ENCODE peak calls at places on chromosomes 5 and 9, in five cellular contexts. One of them, this sample, is unnamed.

GRCh38 chr9:68842568-68842967 is 137.5 kb downstream of the PIP5K1B start:
- DNase-seq in HAP-1: no peak
- DNase-seq in IMR-90: no peak
- DNase-seq in Peyer's patch: no peak
- DNase-seq in H9: no peak
- DNase-seq in this sample: no peak

GRCh38 chr9:121075251-121076036 is 689 bp downstream of the CNTRL start:
- DNase-seq in HAP-1: peak
- DNase-seq in IMR-90: peak
- DNase-seq in Peyer's patch: no peak
- DNase-seq in H9: no peak
- DNase-seq in this sample: no peak

GRCh38 chr9:136975624-136976023 is 1.7 kb upstream of the PTGDS start:
- DNase-seq in HAP-1: no peak
- DNase-seq in IMR-90: no peak
- DNase-seq in Peyer's patch: no peak
- DNase-seq in H9: peak
- DNase-seq in this sample: peak

GRCh38 chr5:168654225-168654624 is 75.1 kb upstream of the PANK3 start:
- DNase-seq in HAP-1: no peak
- DNase-seq in IMR-90: peak
- DNase-seq in Peyer's patch: no peak
- DNase-seq in H9: no peak
- DNase-seq in this sample: peak

GRCh38 chr9:124792976-124793594 is 16.2 kb downstream of the OLFML2A start:
- DNase-seq in HAP-1: no peak
- DNase-seq in IMR-90: peak
- DNase-seq in Peyer's patch: no peak
- DNase-seq in H9: no peak
- DNase-seq in this sample: no peak

GRCh38 chr5:179606910-179607448 is 16.5 kb downstream of the HNRNPH1 start:
- DNase-seq in HAP-1: no peak
- DNase-seq in IMR-90: no peak
- DNase-seq in Peyer's patch: no peak
- DNase-seq in H9: no peak
- DNase-seq in this sample: no peak

GRCh38 chr5:117813850-117814249 is 1174.5 kb downstream of the DTWD2 start:
- DNase-seq in HAP-1: no peak
- DNase-seq in IMR-90: no peak
- DNase-seq in Peyer's patch: no peak
- DNase-seq in H9: no peak
- DNase-seq in this sample: no peak

GRCh38 chr5:61587120-61587519 is 255.1 kb downstream of the ZSWIM6 start:
- DNase-seq in HAP-1: no peak
- DNase-seq in IMR-90: no peak
- DNase-seq in Peyer's patch: no peak
- DNase-seq in H9: no peak
- DNase-seq in this sample: no peak

GRCh38 chr5:15734058-15734457 is 234.1 kb downstream of the FBXL7 start:
- DNase-seq in HAP-1: no peak
- DNase-seq in IMR-90: no peak
- DNase-seq in Peyer's patch: no peak
- DNase-seq in H9: no peak
- DNase-seq in this sample: no peak

GRCh38 chr9:95506692-95507455 is 9.9 kb downstream of the PTCH1 start:
- DNase-seq in HAP-1: peak
- DNase-seq in IMR-90: peak
- DNase-seq in Peyer's patch: peak
- DNase-seq in H9: peak
- DNase-seq in this sample: peak

GRCh38 chr9:136403915-136404800 is 4.2 kb upstream of the SNAPC4 start:
- DNase-seq in HAP-1: no peak
- DNase-seq in IMR-90: no peak
- DNase-seq in Peyer's patch: peak
- DNase-seq in H9: no peak
- DNase-seq in this sample: no peak

GRCh38 chr9:100714372-100715099 is 136.7 kb downstream of the CAVIN4 start:
- DNase-seq in HAP-1: peak
- DNase-seq in IMR-90: peak
- DNase-seq in Peyer's patch: peak
- DNase-seq in H9: peak
- DNase-seq in this sample: peak

GRCh38 chr5:174837919-174838902 is 113.8 kb downstream of the MSX2 start:
- DNase-seq in HAP-1: no peak
- DNase-seq in IMR-90: peak
- DNase-seq in Peyer's patch: no peak
- DNase-seq in H9: peak
- DNase-seq in this sample: no peak

GRCh38 chr5:151068571-151069197 is 12.2 kb downstream of the TNIP1 start:
- DNase-seq in HAP-1: no peak
- DNase-seq in IMR-90: peak
- DNase-seq in Peyer's patch: no peak
- DNase-seq in H9: no peak
- DNase-seq in this sample: no peak

GRCh38 chr9:135408676-135409254 is 70.8 kb upstream of the PPP1R26 start:
- DNase-seq in HAP-1: no peak
- DNase-seq in IMR-90: no peak
- DNase-seq in Peyer's patch: no peak
- DNase-seq in H9: no peak
- DNase-seq in this sample: no peak

GRCh38 chr5:139649082-139649991 is 1.2 kb downstream of the CXXC5 start:
- DNase-seq in HAP-1: no peak
- DNase-seq in IMR-90: no peak
- DNase-seq in Peyer's patch: no peak
- DNase-seq in H9: peak
- DNase-seq in this sample: no peak

GRCh38 chr5:75053286-75054109 is 1.1 kb upstream of the GCNT4 start:
- DNase-seq in HAP-1: peak
- DNase-seq in IMR-90: peak
- DNase-seq in Peyer's patch: peak
- DNase-seq in H9: peak
- DNase-seq in this sample: peak

GRCh38 chr5:180400416-180400815 is 47.3 kb upstream of the GFPT2 start:
- DNase-seq in HAP-1: no peak
- DNase-seq in IMR-90: no peak
- DNase-seq in Peyer's patch: no peak
- DNase-seq in H9: no peak
- DNase-seq in this sample: peak

GRCh38 chr9:132350861-132351315 is 3.9 kb downstream of the SETX start:
- DNase-seq in HAP-1: no peak
- DNase-seq in IMR-90: peak
- DNase-seq in Peyer's patch: no peak
- DNase-seq in H9: no peak
- DNase-seq in this sample: no peak

GRCh38 chr5:52743970-52744369 is 43.7 kb upstream of the ITGA1 start:
- DNase-seq in HAP-1: no peak
- DNase-seq in IMR-90: peak
- DNase-seq in Peyer's patch: peak
- DNase-seq in H9: no peak
- DNase-seq in this sample: peak

GRCh38 chr5:72451771-72452505 is 55.3 kb downstream of the ZNF366 start:
- DNase-seq in HAP-1: peak
- DNase-seq in IMR-90: peak
- DNase-seq in Peyer's patch: peak
- DNase-seq in H9: no peak
- DNase-seq in this sample: no peak

This sample was measured in AG08396.